ENCODE peak calls at places on chromosomes 16 and 17, in nine cellular contexts. W is upper lobe of left lung; N is foreskin keratinocyte; B is K562; Y is CD4-positive, alpha-beta T cell; I is psoas muscle; G is heart left ventricle; M is heart right ventricle; X is upper lobe of right lung. J is an unnamed sample. For H3K27me3, the result is how much of the 10 kb centered on the place peaks cover.

GRCh38 chr17:41942626-41943025 is 12.2 kb downstream of the ODAD4 start:
- ATAC-seq in N (no peak), M (no peak), Y (no peak), W (no peak), G (no peak), X (no peak), B (no peak), I (no peak), J (no peak)

GRCh38 chr16:10658943-10659342 is 35.8 kb downstream of the TEKT5 start:
- ATAC-seq in X (no peak), W (no peak), B (no peak), N (no peak), G (no peak), Y (no peak), I (no peak), M (no peak), J (no peak)

GRCh38 chr17:45967378-45967777 is 31.7 kb upstream of the STH start:
- ATAC-seq in I (no peak), W (no peak), G (no peak), N (no peak), M (no peak), B (no peak), X (no peak), Y (no peak), J (no peak)

GRCh38 chr17:73316919-73317505 is 5.2 kb upstream of the CDC42EP4 start:
- ATAC-seq in B (no peak), G (peak), I (no peak), Y (no peak), X (no peak), M (no peak), N (no peak), W (no peak), J (peak)

GRCh38 chr16:84579936-84580335 is 37.9 kb downstream of the COTL1 start:
- ATAC-seq in M (no peak), I (no peak), B (no peak), G (no peak), N (no peak), W (no peak), Y (no peak), X (peak), J (no peak)

GRCh38 chr17:43377056-43377810 is 21.6 kb upstream of the ARL4D start:
- ATAC-seq in G (no peak), I (no peak), W (no peak), M (no peak), Y (no peak), X (peak), N (no peak), B (no peak), J (no peak)

GRCh38 chr17:68679882-68680281 is 78.7 kb upstream of the FAM20A start:
- ATAC-seq in W (no peak), B (no peak), X (no peak), G (no peak), M (no peak), I (no peak), Y (no peak), N (no peak), J (no peak)

GRCh38 chr16:83835972-83836566 is 28.3 kb downstream of the HSBP1 start:
- ATAC-seq in M (no peak), N (peak), B (peak), Y (no peak), X (no peak), W (no peak), I (no peak), G (no peak), J (no peak)

GRCh38 chr16:8676160-8676547 is 1.7 kb downstream of the ABAT start:
- ATAC-seq in N (no peak), G (no peak), Y (no peak), I (no peak), X (no peak), W (no peak), B (no peak), M (no peak), J (no peak)

GRCh38 chr16:74296120-74296464 is 522 bp upstream of the PSMD7 start:
- ATAC-seq in N (no peak), M (peak), W (no peak), B (peak), I (peak), G (peak), X (peak), Y (peak), J (peak)

GRCh38 chr17:27247071-27247957 is 46.6 kb upstream of the WSB1 start:
- ATAC-seq in B (no peak), I (no peak), W (peak), X (peak), N (no peak), G (peak), M (peak), Y (no peak), J (peak)

GRCh38 chr17:16040710-16041251 is 41.2 kb downstream of the TTC19 start:
- ATAC-seq in I (peak), W (no peak), N (no peak), G (peak), M (no peak), Y (no peak), B (no peak), X (no peak), J (no peak)

GRCh38 chr17:16141685-16142084 is 73.6 kb downstream of the NCOR1 start:
- ATAC-seq in W (no peak), G (no peak), B (no peak), N (no peak), Y (no peak), I (no peak), M (no peak), X (no peak), J (no peak)

GRCh38 chr16:50069060-50069459 is 3.3 kb downstream of the HEATR3 start:
- ATAC-seq in X (no peak), I (no peak), B (no peak), M (no peak), N (no peak), G (no peak), Y (no peak), W (no peak), J (no peak)

GRCh38 chr16:49701867-49702494 is 153.9 kb downstream of the ZNF423 start:
- ATAC-seq in I (peak), G (peak), B (peak), X (peak), N (peak), W (no peak), Y (no peak), M (peak), J (peak)

GRCh38 chr17:83161298-83162034 is 82.1 kb downstream of the METRNL start:
- ATAC-seq in G (peak), I (peak), N (no peak), Y (no peak), M (peak), W (peak), X (peak), B (no peak), J (peak)

GRCh38 chr17:31752570-31752969 is 106.5 kb downstream of the COPRS start:
- ATAC-seq in X (no peak), Y (no peak), G (no peak), B (no peak), W (no peak), N (no peak), I (no peak), M (no peak), J (no peak)

GRCh38 chr17:33973491-33973890 is 281.6 kb upstream of the CCL2 start:
- ATAC-seq in B (no peak), I (no peak), Y (no peak), N (no peak), M (no peak), X (no peak), W (no peak), G (no peak), J (no peak)

GRCh38 chr16:54587176-54587515 is 300.6 kb upstream of the IRX3 start:
- ATAC-seq in Y (no peak), X (no peak), B (no peak), I (no peak), M (no peak), G (no peak), W (no peak), N (no peak), J (no peak)

GRCh38 chr17:7413346-7413985 is 5.8 kb downstream of the NLGN2 start:
- ATAC-seq in W (no peak), X (no peak), M (peak), I (no peak), G (peak), B (no peak), N (peak), Y (no peak), J (no peak)

GRCh38 chr17:21209511-21210175 is 4.3 kb downstream of the TMEM11 start:
- ATAC-seq in B (no peak), X (peak), Y (no peak), I (peak), N (no peak), G (peak), M (peak), W (peak), J (no peak)

GRCh38 chr17:76272541-76273434 is 7.6 kb downstream of the UBALD2 start:
- ATAC-seq in N (no peak), G (no peak), W (no peak), X (peak), Y (peak), I (peak), M (no peak), B (peak), J (peak)

GRCh38 chr17:76268991-76269981 is 4.1 kb downstream of the UBALD2 start:
- ATAC-seq in W (no peak), X (no peak), G (no peak), I (no peak), N (no peak), Y (no peak), B (no peak), M (no peak), J (no peak)

GRCh38 chr17:76270127-76270592 is 5.0 kb downstream of the UBALD2 start:
- ATAC-seq in X (no peak), M (no peak), Y (no peak), W (no peak), G (no peak), I (no peak), N (no peak), B (peak), J (no peak)

GRCh38 chr17:76271669-76272540 is 6.8 kb downstream of the UBALD2 start:
- ATAC-seq in G (peak), W (peak), B (peak), M (peak), I (peak), N (peak), X (peak), Y (peak), J (peak)

DNA sequence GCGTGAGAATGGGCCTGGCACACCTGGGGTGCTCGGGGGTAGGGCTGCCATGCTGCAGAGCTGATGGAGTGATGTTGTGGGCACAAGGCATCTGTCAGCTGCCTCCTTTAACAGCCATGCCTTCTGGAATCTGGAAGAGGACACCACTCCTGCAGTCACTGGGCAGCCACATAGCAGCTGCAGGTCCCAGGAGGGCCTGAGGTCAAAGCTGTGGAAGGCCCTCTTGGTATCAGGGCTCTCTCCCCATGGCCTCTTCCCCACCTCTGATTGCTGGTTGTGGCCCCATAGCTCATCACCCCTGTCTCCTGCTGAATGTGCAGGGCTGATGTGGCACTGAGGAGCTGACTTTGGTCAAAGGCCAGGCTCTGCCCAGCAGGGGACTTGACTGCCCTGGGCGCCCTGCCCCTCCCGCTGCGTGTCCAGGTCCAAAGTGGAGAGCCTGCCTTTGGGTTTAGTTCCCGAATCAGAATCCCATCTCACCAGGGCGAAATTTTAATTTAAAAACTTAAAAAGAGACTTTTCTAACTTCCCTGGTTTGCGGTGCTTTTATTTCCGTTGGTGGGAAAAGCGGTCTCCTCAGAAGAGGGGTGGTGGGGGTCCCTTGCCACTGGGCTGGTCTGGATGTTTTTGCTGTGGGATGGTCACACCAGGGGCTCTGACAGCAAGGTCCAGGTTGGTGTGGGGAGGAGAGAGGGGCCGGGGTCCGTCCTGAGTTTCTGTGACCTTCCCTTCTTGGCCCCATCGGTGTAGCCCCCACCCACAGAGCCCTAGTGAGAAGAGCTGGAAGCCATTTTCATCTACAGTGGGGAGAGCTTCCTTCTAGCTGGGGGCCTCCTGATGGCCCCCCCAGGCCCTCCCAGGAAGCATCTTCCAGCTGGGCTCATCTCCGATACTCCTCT is 5.9 kb downstream of the UBALD2 start:
- ATAC-seq in G (no peak), M (no peak), Y (no peak), N (no peak), X (no peak), B (peak), I (peak), W (no peak), J (no peak)
- TF ChIP-seq CTCF in G (no peak), M (no peak), Y (no peak), N (no peak), X (no peak), B (no peak), I (no peak), W (no peak), J (no peak)

DNA sequence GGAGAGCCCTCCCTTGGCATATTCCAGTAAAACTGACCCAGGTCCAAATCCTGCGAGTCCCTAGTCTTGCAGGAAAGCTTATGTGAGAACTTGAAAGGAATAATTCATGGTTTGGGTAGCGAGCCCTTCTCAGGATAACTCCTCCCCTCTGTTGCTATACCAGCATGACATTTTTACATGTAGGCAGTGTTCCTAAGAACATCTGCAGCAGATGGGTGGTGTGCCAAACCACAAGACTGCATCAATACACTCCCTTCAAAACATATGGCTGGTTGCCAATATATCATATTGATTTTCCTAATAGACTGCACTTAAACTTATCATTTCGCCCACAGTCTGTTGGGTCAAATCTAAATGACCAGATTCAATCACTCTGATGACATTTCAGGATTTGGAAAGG is 19.9 kb downstream of the PSME3IP1 start:
- ATAC-seq in I (no peak), W (no peak), G (no peak), N (peak), B (no peak), M (no peak), X (no peak), Y (no peak), J (no peak)
- H3K27ac ChIP-seq in I (no peak), W (peak), G (no peak), N (no peak), B (no peak), M (no peak), X (no peak), Y (no peak), J (no peak)

GRCh38 chr16:86576591-86577313 is 1.6 kb upstream of the FOXL1 start:
- ATAC-seq in I (no peak), W (no peak), M (peak), B (no peak), N (no peak), X (no peak), Y (no peak), G (no peak), J (no peak)
- H3K27me3 ChIP-seq in I (half or more), W (under half), M (half or more), B (half or more), N (half or more), X (half or more), Y (half or more), G (half or more), J (half or more)

GRCh38 chr16:4910828-4911227 is 26.1 kb downstream of the PPL start:
- ATAC-seq in B (no peak), G (no peak), I (no peak), M (no peak), N (no peak), W (no peak), Y (no peak), X (no peak), J (no peak)

GRCh38 chr16:4913130-4913773 is 23.7 kb downstream of the PPL start:
- ATAC-seq in Y (no peak), I (no peak), N (no peak), W (peak), X (peak), G (no peak), B (peak), M (no peak), J (no peak)

GRCh38 chr16:4911831-4912422 is 25.0 kb downstream of the PPL start:
- ATAC-seq in M (no peak), B (no peak), N (no peak), W (no peak), I (no peak), X (peak), Y (no peak), G (no peak), J (peak)

GRCh38 chr16:4908854-4909401 is 28.0 kb downstream of the PPL start:
- ATAC-seq in N (no peak), B (no peak), Y (no peak), G (no peak), I (no peak), M (no peak), W (peak), X (no peak), J (no peak)

DNA sequence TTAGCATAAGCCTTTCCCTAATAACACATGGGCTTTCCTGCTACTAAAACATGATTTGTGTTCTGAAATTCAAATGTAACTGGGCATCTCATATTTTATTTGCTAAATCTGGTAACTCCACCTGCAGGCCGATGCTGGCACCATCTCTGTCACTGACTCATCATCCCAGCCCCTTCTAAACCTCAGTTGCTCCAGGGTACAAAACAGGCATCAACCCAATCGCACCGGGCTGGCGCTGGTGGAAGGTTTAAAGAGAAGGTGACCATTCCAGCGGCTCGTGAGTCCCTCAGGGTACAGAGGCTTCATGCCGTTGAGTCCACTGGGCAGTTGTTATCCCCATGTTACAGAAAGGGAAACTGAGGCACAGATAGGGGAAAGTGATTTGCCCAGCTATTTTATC is 27.1 kb downstream of the PPL start:
- ATAC-seq in W (no peak), N (no peak), X (no peak), I (no peak), M (no peak), G (no peak), B (no peak), Y (no peak), J (no peak)
- TF ChIP-seq CTCF in W (no peak), N (peak), X (no peak), I (no peak), M (no peak), G (no peak), B (no peak), Y (no peak), J (no peak)